ENCODE peak calls at places on chromosomes 11 and 22, in four cellular contexts. J is fibroblast of villous mesenchyme, H is NCI-H1105 treated with DMSO at 0.1 percent for 48 hours, I is GM23338. P is an unnamed sample.

GRCh38 chr11:121553806-121554205 is 101.0 kb upstream of the SORL1-AS1 start:
- DNase-seq in J (no peak), H (no peak), I (no peak), P (no peak)

GRCh38 chr22:22882033-22882717 is 5.4 kb upstream of the IGLL5 start:
- DNase-seq in J (no peak), H (no peak), I (peak; percentile 5), P (no peak)

GRCh38 chr11:110509485-110509884 is 79.7 kb downstream of the FDX1 start:
- DNase-seq in J (no peak), H (peak; percentile 40), I (no peak), P (no peak)

GRCh38 chr11:46345131-46345597 is 2.1 kb upstream of the DGKZ start:
- DNase-seq in J (no peak), H (peak; percentile 93), I (peak; percentile 69), P (no peak)

GRCh38 chr11:61922539-61922938 is 5.2 kb upstream of the RAB3IL1 start:
- DNase-seq in J (peak; percentile 87), H (no peak), I (no peak), P (no peak)

GRCh38 chr22:20979243-20979809 is 2.8 kb upstream of the LZTR1 start:
- DNase-seq in J (peak; percentile 80), H (no peak), I (peak; percentile 100), P (peak; percentile 53)

GRCh38 chr11:122140535-122140934 is 24.5 kb upstream of the BLID start:
- DNase-seq in J (no peak), H (no peak), I (no peak), P (no peak)

GRCh38 chr22:25120093-25120561 is 79.5 kb upstream of the CRYBB3 start:
- DNase-seq in J (no peak), H (peak; percentile 74), I (peak; percentile 59), P (no peak)

GRCh38 chr11:118629761-118630661 is 22.6 kb downstream of the PHLDB1 start:
- DNase-seq in J (no peak), H (no peak), I (no peak), P (no peak)

GRCh38 chr11:27557223-27557622 is 50.7 kb upstream of the LIN7C start:
- DNase-seq in J (peak; percentile 25), H (no peak), I (no peak), P (no peak)

GRCh38 chr22:24333301-24333700 is 62.7 kb downstream of the SPECC1L start:
- DNase-seq in J (no peak), H (no peak), I (no peak), P (no peak)

GRCh38 chr11:20407344-20407743 is 19.8 kb downstream of the PRMT3 start:
- DNase-seq in J (peak; percentile 5), H (no peak), I (no peak), P (no peak)

GRCh38 chr11:33743291-33743690 is 7.1 kb upstream of the CD59 start:
- DNase-seq in J (no peak), H (no peak), I (no peak), P (no peak)

GRCh38 chr22:42646569-42647525 is 2.3 kb downstream of the CYB5R3 start:
- DNase-seq in J (peak; percentile 59), H (peak; percentile 34), I (no peak), P (no peak)

GRCh38 chr22:42080287-42080686 is 787 bp downstream of the SMDT1 start:
- DNase-seq in J (peak; percentile 70), H (peak; percentile 40), I (peak; percentile 53), P (no peak)

GRCh38 chr11:74171630-74172465 is 759 bp downstream of the PPME1 start:
- DNase-seq in J (no peak), H (no peak), I (no peak), P (no peak)

GRCh38 chr22:26527574-26528465 is 15.5 kb upstream of the TFIP11 start:
- DNase-seq in J (no peak), H (no peak), I (no peak), P (no peak)

GRCh38 chr11:65968600-65969482 is 7.3 kb downstream of the SART1 start:
- DNase-seq in J (no peak), H (no peak), I (no peak), P (no peak)

GRCh38 chr22:39949964-39950737 is 10.0 kb upstream of the TMA7B start:
- DNase-seq in J (no peak), H (no peak), I (no peak), P (no peak)

GRCh38 chr11:94805994-94806393 is 37.8 kb downstream of the AMOTL1 start:
- DNase-seq in J (peak; percentile 30), H (no peak), I (no peak), P (no peak)

GRCh38 chr22:30250713-30251267 is 4.2 kb upstream of the LIF start:
- DNase-seq in J (no peak), H (no peak), I (no peak), P (no peak)

GRCh38 chr11:8018742-8019631 is 31.9 kb downstream of the EIF3F start:
- DNase-seq in J (peak; percentile 62), H (peak; percentile 76), I (peak; percentile 93), P (peak; percentile 47)

GRCh38 chr11:60504219-60504618 is 11.0 kb upstream of the MS4A13 start:
- DNase-seq in J (no peak), H (no peak), I (no peak), P (no peak)

GRCh38 chr11:107669156-107669740 is 42.6 kb downstream of the SLN start:
- DNase-seq in J (peak; percentile 28), H (no peak), I (no peak), P (no peak)

GRCh38 chr22:46376908-46377565 is 41.5 kb downstream of the TRMU start:
- DNase-seq in J (no peak), H (no peak), I (no peak), P (no peak)

GRCh38 chr22:26273011-26273675 is 103.9 kb downstream of the SEZ6L start:
- DNase-seq in J (no peak), H (peak; percentile 39), I (no peak), P (no peak)

GRCh38 chr11:74949748-74950127 is 672 bp downstream of the SPCS2 start:
- DNase-seq in J (no peak), H (no peak), I (peak; percentile 15), P (no peak)

GRCh38 chr11:105937331-105937730 is 84.7 kb downstream of the MSANTD4 start:
- DNase-seq in J (peak; percentile 37), H (no peak), I (no peak), P (no peak)

GRCh38 chr11:133082851-133083488 is 449.3 kb downstream of the OPCML start:
- DNase-seq in J (no peak), H (peak; percentile 81), I (peak; percentile 83), P (no peak)

GRCh38 chr22:27456696-27457503 is 344.7 kb downstream of the MN1 start:
- DNase-seq in J (peak; percentile 58), H (peak; percentile 1), I (no peak), P (no peak)

GRCh38 chr11:114448749-114449484 is 9.7 kb downstream of the REXO2 start:
- DNase-seq in J (peak; percentile 55), H (peak; percentile 2), I (no peak), P (no peak)

GRCh38 chr11:131441398-131441797 is 71.0 kb downstream of the NTM start:
- DNase-seq in J (no peak), H (no peak), I (no peak), P (no peak)

GRCh38 chr11:122833133-122833470 is 5.2 kb upstream of the CRTAM start:
- DNase-seq in J (no peak), H (no peak), I (no peak), P (no peak)

GRCh38 chr11:105468154-105468553 is 141.7 kb upstream of the GRIA4 start:
- DNase-seq in J (peak; percentile 27), H (no peak), I (no peak), P (no peak)

GRCh38 chr22:36733271-36733670 is 29.7 kb upstream of the CACNG2 start:
- DNase-seq in J (no peak), H (no peak), I (no peak), P (no peak)

GRCh38 chr22:43152355-43153071 is 1.2 kb downstream of the TSPO start:
- DNase-seq in J (peak; percentile 45), H (no peak), I (no peak), P (peak; percentile 45)

GRCh38 chr11:40713083-40713482 is 746.4 kb downstream of the LRRC4C start:
- DNase-seq in J (no peak), H (no peak), I (no peak), P (no peak)

GRCh38 chr11:10394229-10395100 is 60.6 kb upstream of the AMPD3 start:
- DNase-seq in J (no peak), H (no peak), I (no peak), P (no peak)

P was measured in effector CD8-positive, alpha-beta T cell.